ENCODE peak calls at places on chromosomes 3 and 15, in four cellular contexts. M is effector memory CD4-positive, alpha-beta T cell; K is lung; J is tibial artery. C is an unnamed sample.

GRCh38 chr3:192816274-192816853 is 89.0 kb upstream of the FGF12 start:
- DNase-seq in M (no peak), K (no peak), J (no peak), C (no peak)

GRCh38 chr3:7565574-7565973 is 704.7 kb downstream of the GRM7 start:
- DNase-seq in M (no peak), K (no peak), J (no peak), C (no peak)

GRCh38 chr3:178507507-178508442 is 28.5 kb upstream of the KCNMB2 start:
- DNase-seq in M (no peak), K (no peak), J (no peak), C (no peak)

GRCh38 chr3:60716573-60716972 is 534.7 kb downstream of the FHIT start:
- DNase-seq in M (no peak), K (no peak), J (no peak), C (no peak)

GRCh38 chr3:129481783-129482332 is 41.8 kb downstream of the IFT122 start:
- DNase-seq in M (peak; percentile 39), K (peak; percentile 55), J (peak; percentile 73), C (peak; percentile 28)

GRCh38 chr3:177932346-177932745 is 603.9 kb upstream of the KCNMB2 start:
- DNase-seq in M (no peak), K (no peak), J (no peak), C (no peak)

GRCh38 chr3:29186131-29186599 is 94.7 kb upstream of the RBMS3 start:
- DNase-seq in M (no peak), K (no peak), J (no peak), C (no peak)

GRCh38 chr15:78104566-78105500 is 12.5 kb downstream of the SH2D7 start:
- DNase-seq in M (no peak), K (no peak), J (no peak), C (no peak)

GRCh38 chr3:196055683-196056270 is 26.1 kb downstream of the TFRC start:
- DNase-seq in M (no peak), K (peak; percentile 56), J (no peak), C (no peak)

GRCh38 chr3:39910828-39911464 is 101.5 kb downstream of the MYRIP start:
- DNase-seq in M (no peak), K (no peak), J (no peak), C (no peak)

GRCh38 chr3:179694731-179695130 is 41.9 kb downstream of the USP13 start:
- DNase-seq in M (no peak), K (no peak), J (no peak), C (no peak)

GRCh38 chr3:123559040-123559861 is 25.6 kb downstream of the HACD2 start:
- DNase-seq in M (no peak), K (no peak), J (no peak), C (no peak)

GRCh38 chr3:46524008-46524407 is 26.2 kb downstream of the RTP3 start:
- DNase-seq in M (no peak), K (no peak), J (no peak), C (peak; percentile 36)

GRCh38 chr15:92158426-92158825 is 235.3 kb upstream of the ST8SIA2 start:
- DNase-seq in M (no peak), K (no peak), J (no peak), C (no peak)

GRCh38 chr3:142215111-142215510 is 10.3 kb downstream of the GK5 start:
- DNase-seq in M (no peak), K (no peak), J (no peak), C (no peak)

GRCh38 chr3:46866720-46867549 is 3.7 kb upstream of the MYL3 start:
- DNase-seq in M (peak; percentile 70), K (peak; percentile 86), J (peak; percentile 82), C (peak; percentile 77)

GRCh38 chr15:65165875-65166274 is 19.3 kb downstream of the CLPX start:
- DNase-seq in M (no peak), K (no peak), J (no peak), C (no peak)

GRCh38 chr3:4222574-4222973 is 80.6 kb upstream of the SETMAR start:
- DNase-seq in M (no peak), K (no peak), J (no peak), C (no peak)

GRCh38 chr3:195906865-195907729 is 1.3 kb downstream of the TNK2 start:
- DNase-seq in M (peak; percentile 68), K (peak; percentile 59), J (no peak), C (peak; percentile 86)

GRCh38 chr3:183826854-183827253 is 1.5 kb upstream of the MAP6D1 start:
- DNase-seq in M (no peak), K (no peak), J (no peak), C (no peak)

GRCh38 chr15:83846847-83847246 is 192.9 kb downstream of the ADAMTSL3 start:
- DNase-seq in M (no peak), K (no peak), J (no peak), C (no peak)

GRCh38 chr3:79086514-79086913 is 681.3 kb downstream of the ROBO1 start:
- DNase-seq in M (no peak), K (peak; percentile 30), J (peak; percentile 19), C (peak; percentile 20)

GRCh38 chr15:45254405-45255293 is 2.6 kb downstream of the SLC28A2 start:
- DNase-seq in M (no peak), K (no peak), J (no peak), C (no peak)

GRCh38 chr15:75059607-75060006 is 36.2 kb downstream of the PPCDC start:
- DNase-seq in M (no peak), K (no peak), J (no peak), C (no peak)

GRCh38 chr15:74958320-74958907 is 1.8 kb upstream of the RPP25 start:
- DNase-seq in M (no peak), K (peak; percentile 55), J (peak; percentile 75), C (peak; percentile 77)

GRCh38 chr15:63712828-63713520 is 115.8 kb downstream of the FBXL22 start:
- DNase-seq in M (no peak), K (no peak), J (no peak), C (no peak)

GRCh38 chr15:101064795-101065569 is 145.8 kb downstream of the LRRK1 start:
- DNase-seq in M (no peak), K (no peak), J (no peak), C (no peak)

GRCh38 chr15:101067660-101068522 is 148.7 kb downstream of the LRRK1 start:
- DNase-seq in M (no peak), K (no peak), J (no peak), C (no peak)

GRCh38 chr15:101068523-101068960 is 149.4 kb downstream of the LRRK1 start:
- DNase-seq in M (no peak), K (no peak), J (no peak), C (no peak)

GRCh38 chr15:101065570-101066221 is 146.5 kb downstream of the LRRK1 start:
- DNase-seq in M (no peak), K (no peak), J (no peak), C (no peak)

GRCh38 chr15:101066501-101067408 is 147.6 kb downstream of the LRRK1 start:
- DNase-seq in M (no peak), K (no peak), J (no peak), C (no peak)
- H3K4me1 ChIP-seq in M (no peaks in the 10 kb centered on the region), K (no peaks in the 10 kb centered on the region), J (no peaks in the 10 kb centered on the region), C (peaks cover 8% of the 10 kb centered on the region)

GRCh38 chr15:70262591-70263274 is 165.0 kb upstream of the TLE3 start:
- DNase-seq in M (no peak), K (no peak), J (no peak), C (peak; percentile 44)

GRCh38 chr15:70262171-70262570 is 164.5 kb upstream of the TLE3 start:
- DNase-seq in M (no peak), K (no peak), J (no peak), C (no peak)

GRCh38 chr15:70265466-70265978 is 167.8 kb upstream of the TLE3 start:
- DNase-seq in M (no peak), K (no peak), J (no peak), C (no peak)

GRCh38 chr15:70264738-70265465 is 167.2 kb upstream of the TLE3 start:
- DNase-seq in M (no peak), K (no peak), J (no peak), C (no peak)

GRCh38 chr15:70264014-70264492 is 166.3 kb upstream of the TLE3 start:
- DNase-seq in M (no peak), K (no peak), J (no peak), C (no peak)
- H3K4me1 ChIP-seq in M (peaks cover 16% of the 10 kb centered on the region), K (peaks cover 4% of the 10 kb centered on the region), J (no peaks in the 10 kb centered on the region), C (peaks cover 49% of the 10 kb centered on the region)

GRCh38 chr3:150421799-150422548 is 13.9 kb downstream of the TSC22D2 start:
- DNase-seq in M (no peak), K (no peak), J (no peak), C (no peak)
- H3K4me1 ChIP-seq in M (peaks cover 4% of the 10 kb centered on the region), K (peaks cover 30% of the 10 kb centered on the region), J (no peaks in the 10 kb centered on the region), C (peaks cover 48% of the 10 kb centered on the region)

GRCh38 chr3:15654891-15655290 is 53.3 kb downstream of the BTD start:
- DNase-seq in M (no peak), K (no peak), J (no peak), C (no peak)

GRCh38 chr3:15660055-15660940 is 58.8 kb downstream of the BTD start:
- DNase-seq in M (no peak), K (no peak), J (no peak), C (no peak)

GRCh38 chr3:15654096-15654495 is 52.6 kb downstream of the BTD start:
- DNase-seq in M (no peak), K (no peak), J (no peak), C (no peak)

GRCh38 chr3:15656342-15656741 is 54.8 kb downstream of the BTD start:
- DNase-seq in M (no peak), K (no peak), J (no peak), C (no peak)

DNA sequence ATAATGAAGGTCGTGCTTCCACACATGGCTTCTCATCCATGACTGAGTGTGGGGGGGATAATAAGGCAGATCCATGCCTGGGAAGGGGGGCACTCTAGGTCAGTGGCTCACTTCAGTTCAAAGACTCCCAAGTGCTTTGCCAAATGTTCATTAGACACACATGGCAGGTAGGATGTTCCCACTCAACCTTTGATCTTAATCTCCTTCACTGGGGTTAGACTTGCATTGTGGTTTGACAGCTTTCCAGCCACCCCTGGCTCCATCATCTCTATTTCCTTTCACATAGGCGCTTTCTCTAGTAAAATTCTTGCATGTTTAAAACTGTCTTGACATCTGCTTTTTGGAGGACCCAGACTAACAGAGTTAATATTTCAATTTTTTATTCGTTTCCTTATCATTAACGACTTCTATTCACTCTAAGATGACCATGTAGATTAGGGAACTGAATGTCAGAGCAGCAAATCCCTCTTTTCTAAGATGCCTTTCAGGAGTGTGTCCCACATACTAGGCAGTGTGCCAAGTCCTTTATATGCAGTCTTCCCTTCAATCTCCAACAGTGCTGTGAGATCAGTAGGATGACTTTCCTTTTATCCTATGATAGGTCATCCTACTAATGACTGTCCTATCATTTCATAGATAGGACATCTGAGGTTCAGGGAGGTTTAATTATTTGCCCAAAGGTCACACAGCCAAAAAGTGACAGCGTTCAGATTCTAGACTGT is 57.9 kb downstream of the BTD start:
- DNase-seq in M (no peak), K (no peak), J (no peak), C (no peak)
- H3K4me1 ChIP-seq in M (peaks cover 11% of the 10 kb centered on the region), K (no peaks in the 10 kb centered on the region), J (no peaks in the 10 kb centered on the region), C (no peaks in the 10 kb centered on the region)

GRCh38 chr15:38260077-38260476 is 7.4 kb downstream of the SPRED1 start:
- DNase-seq in M (no peak), K (no peak), J (no peak), C (no peak)

GRCh38 chr15:38255690-38256089 is 3.1 kb downstream of the SPRED1 start:
- DNase-seq in M (no peak), K (no peak), J (no peak), C (no peak)

GRCh38 chr15:38259134-38259533 is 6.5 kb downstream of the SPRED1 start:
- DNase-seq in M (no peak), K (no peak), J (no peak), C (no peak)

GRCh38 chr15:38254065-38254883 is 1.6 kb downstream of the SPRED1 start:
- DNase-seq in M (no peak), K (peak; percentile 51), J (peak; percentile 44), C (peak; percentile 66)

GRCh38 chr15:38257676-38258075 is 5.0 kb downstream of the SPRED1 start:
- DNase-seq in M (no peak), K (no peak), J (no peak), C (no peak)
- H3K4me1 ChIP-seq in M (peaks cover 5% of the 10 kb centered on the region), K (peaks cover 4% of the 10 kb centered on the region), J (no peaks in the 10 kb centered on the region), C (peaks cover 11% of the 10 kb centered on the region)

C was measured in thyroid gland.